ENCODE peak calls at places on chromosome 10, in four cellular contexts. One of them, this sample, is unnamed.

GRCh38 chr10:24128066-24128751 is 80.7 kb upstream of the KIAA1217 start:
- DNase-seq in endothelial cell of umbilical vein: no peak
- DNase-seq in GM23248: no peak
- DNase-seq in heart left ventricle: no peak
- DNase-seq in this sample: peak

GRCh38 chr10:4260483-4260882 is 475.5 kb upstream of the KLF6 start:
- DNase-seq in endothelial cell of umbilical vein: peak
- DNase-seq in GM23248: peak
- DNase-seq in heart left ventricle: no peak
- DNase-seq in this sample: no peak

GRCh38 chr10:97676770-97677581 is 10.1 kb downstream of the AVPI1 start:
- DNase-seq in endothelial cell of umbilical vein: peak
- DNase-seq in GM23248: peak
- DNase-seq in heart left ventricle: peak
- DNase-seq in this sample: peak

GRCh38 chr10:93346060-93346459 is 136.1 kb downstream of the MYOF start:
- DNase-seq in endothelial cell of umbilical vein: no peak
- DNase-seq in GM23248: peak
- DNase-seq in heart left ventricle: no peak
- DNase-seq in this sample: no peak

GRCh38 chr10:48522011-48522765 is 82.7 kb downstream of the ARHGAP22 start:
- DNase-seq in endothelial cell of umbilical vein: no peak
- DNase-seq in GM23248: peak
- DNase-seq in heart left ventricle: no peak
- DNase-seq in this sample: peak

GRCh38 chr10:18142151-18142550 is 1.9 kb downstream of the CACNB2 start:
- DNase-seq in endothelial cell of umbilical vein: no peak
- DNase-seq in GM23248: no peak
- DNase-seq in heart left ventricle: no peak
- DNase-seq in this sample: no peak

GRCh38 chr10:104183682-104184081 is 48.5 kb downstream of the CFAP43 start:
- DNase-seq in endothelial cell of umbilical vein: no peak
- DNase-seq in GM23248: no peak
- DNase-seq in heart left ventricle: no peak
- DNase-seq in this sample: no peak

GRCh38 chr10:78464856-78465221 is 431.2 kb downstream of the RPS24 start:
- DNase-seq in endothelial cell of umbilical vein: no peak
- DNase-seq in GM23248: no peak
- DNase-seq in heart left ventricle: no peak
- DNase-seq in this sample: no peak

GRCh38 chr10:100346351-100346764 is 675 bp upstream of the SCD start:
- DNase-seq in endothelial cell of umbilical vein: peak
- DNase-seq in GM23248: peak
- DNase-seq in heart left ventricle: peak
- DNase-seq in this sample: peak

GRCh38 chr10:50648089-50648934 is 24.6 kb upstream of the SGMS1 start:
- DNase-seq in endothelial cell of umbilical vein: no peak
- DNase-seq in GM23248: no peak
- DNase-seq in heart left ventricle: no peak
- DNase-seq in this sample: no peak

GRCh38 chr10:129844191-129844590 is 119.9 kb downstream of the EBF3 start:
- DNase-seq in endothelial cell of umbilical vein: no peak
- DNase-seq in GM23248: no peak
- DNase-seq in heart left ventricle: no peak
- DNase-seq in this sample: no peak

GRCh38 chr10:4450981-4451501 is 375.0 kb upstream of the AKR1E2 start:
- DNase-seq in endothelial cell of umbilical vein: peak
- DNase-seq in GM23248: peak
- DNase-seq in heart left ventricle: no peak
- DNase-seq in this sample: no peak

GRCh38 chr10:122276611-122277205 is 5.6 kb downstream of the BTBD16 start:
- DNase-seq in endothelial cell of umbilical vein: no peak
- DNase-seq in GM23248: peak
- DNase-seq in heart left ventricle: no peak
- DNase-seq in this sample: no peak

GRCh38 chr10:102409604-102410426 is 8.8 kb downstream of the PSD start:
- DNase-seq in endothelial cell of umbilical vein: no peak
- DNase-seq in GM23248: peak
- DNase-seq in heart left ventricle: no peak
- DNase-seq in this sample: no peak

GRCh38 chr10:132371641-132372081 is 25.3 kb upstream of the PWWP2B start:
- DNase-seq in endothelial cell of umbilical vein: no peak
- DNase-seq in GM23248: peak
- DNase-seq in heart left ventricle: peak
- DNase-seq in this sample: no peak

GRCh38 chr10:112804036-112804435 is 146.0 kb upstream of the TCF7L2 start:
- DNase-seq in endothelial cell of umbilical vein: no peak
- DNase-seq in GM23248: no peak
- DNase-seq in heart left ventricle: no peak
- DNase-seq in this sample: no peak

GRCh38 chr10:70588255-70588654 is 14.3 kb downstream of the PRF1 start:
- DNase-seq in endothelial cell of umbilical vein: no peak
- DNase-seq in GM23248: no peak
- DNase-seq in heart left ventricle: no peak
- DNase-seq in this sample: no peak

GRCh38 chr10:88114368-88114767 is 250.9 kb downstream of the PTEN start:
- DNase-seq in endothelial cell of umbilical vein: peak
- DNase-seq in GM23248: peak
- DNase-seq in heart left ventricle: peak
- DNase-seq in this sample: peak

GRCh38 chr10:119306514-119306951 is 99.2 kb downstream of the GRK5 start:
- DNase-seq in endothelial cell of umbilical vein: peak
- DNase-seq in GM23248: peak
- DNase-seq in heart left ventricle: no peak
- DNase-seq in this sample: no peak

GRCh38 chr10:64093304-64093703 is 572.1 kb downstream of the REEP3 start:
- DNase-seq in endothelial cell of umbilical vein: no peak
- DNase-seq in GM23248: no peak
- DNase-seq in heart left ventricle: no peak
- DNase-seq in this sample: no peak

GRCh38 chr10:77360835-77361234 is 276.8 kb downstream of the KCNMA1 start:
- DNase-seq in endothelial cell of umbilical vein: no peak
- DNase-seq in GM23248: no peak
- DNase-seq in heart left ventricle: no peak
- DNase-seq in this sample: no peak

GRCh38 chr10:13839430-13839986 is 252.7 kb downstream of the PRPF18 start:
- DNase-seq in endothelial cell of umbilical vein: peak
- DNase-seq in GM23248: peak
- DNase-seq in heart left ventricle: peak
- DNase-seq in this sample: peak

GRCh38 chr10:116183733-116184447 is 89.1 kb downstream of the GFRA1 start:
- DNase-seq in endothelial cell of umbilical vein: no peak
- DNase-seq in GM23248: peak
- DNase-seq in heart left ventricle: no peak
- DNase-seq in this sample: no peak

GRCh38 chr10:96850825-96851224 is 18.7 kb downstream of the LCOR start:
- DNase-seq in endothelial cell of umbilical vein: no peak
- DNase-seq in GM23248: peak
- DNase-seq in heart left ventricle: no peak
- DNase-seq in this sample: no peak

GRCh38 chr10:76001019-76001418 is 569.6 kb downstream of the LRMDA start:
- DNase-seq in endothelial cell of umbilical vein: no peak
- DNase-seq in GM23248: peak
- DNase-seq in heart left ventricle: no peak
- DNase-seq in this sample: no peak

GRCh38 chr10:44293842-44294241 is 91.1 kb downstream of the CXCL12 start:
- DNase-seq in endothelial cell of umbilical vein: no peak
- DNase-seq in GM23248: no peak
- DNase-seq in heart left ventricle: peak
- DNase-seq in this sample: peak

GRCh38 chr10:45408421-45409319 is 34.7 kb downstream of the ALOX5 start:
- DNase-seq in endothelial cell of umbilical vein: no peak
- DNase-seq in GM23248: no peak
- DNase-seq in heart left ventricle: no peak
- DNase-seq in this sample: no peak

GRCh38 chr10:113385021-113385975 is 167.6 kb upstream of the HABP2 start:
- DNase-seq in endothelial cell of umbilical vein: peak
- DNase-seq in GM23248: peak
- DNase-seq in heart left ventricle: peak
- DNase-seq in this sample: peak

GRCh38 chr10:76114556-76114955 is 683.1 kb downstream of the LRMDA start:
- DNase-seq in endothelial cell of umbilical vein: no peak
- DNase-seq in GM23248: no peak
- DNase-seq in heart left ventricle: no peak
- DNase-seq in this sample: no peak

GRCh38 chr10:60414111-60414510 is 24.4 kb upstream of the ANK3 start:
- DNase-seq in endothelial cell of umbilical vein: peak
- DNase-seq in GM23248: no peak
- DNase-seq in heart left ventricle: no peak
- DNase-seq in this sample: no peak

GRCh38 chr10:89648074-89648473 is 3.0 kb upstream of the PANK1 start:
- DNase-seq in endothelial cell of umbilical vein: no peak
- DNase-seq in GM23248: no peak
- DNase-seq in heart left ventricle: peak
- DNase-seq in this sample: no peak

GRCh38 chr10:101001225-101002035 is 1.8 kb downstream of the LZTS2 start:
- DNase-seq in endothelial cell of umbilical vein: peak
- DNase-seq in GM23248: peak
- DNase-seq in heart left ventricle: peak
- DNase-seq in this sample: peak

DNA sequence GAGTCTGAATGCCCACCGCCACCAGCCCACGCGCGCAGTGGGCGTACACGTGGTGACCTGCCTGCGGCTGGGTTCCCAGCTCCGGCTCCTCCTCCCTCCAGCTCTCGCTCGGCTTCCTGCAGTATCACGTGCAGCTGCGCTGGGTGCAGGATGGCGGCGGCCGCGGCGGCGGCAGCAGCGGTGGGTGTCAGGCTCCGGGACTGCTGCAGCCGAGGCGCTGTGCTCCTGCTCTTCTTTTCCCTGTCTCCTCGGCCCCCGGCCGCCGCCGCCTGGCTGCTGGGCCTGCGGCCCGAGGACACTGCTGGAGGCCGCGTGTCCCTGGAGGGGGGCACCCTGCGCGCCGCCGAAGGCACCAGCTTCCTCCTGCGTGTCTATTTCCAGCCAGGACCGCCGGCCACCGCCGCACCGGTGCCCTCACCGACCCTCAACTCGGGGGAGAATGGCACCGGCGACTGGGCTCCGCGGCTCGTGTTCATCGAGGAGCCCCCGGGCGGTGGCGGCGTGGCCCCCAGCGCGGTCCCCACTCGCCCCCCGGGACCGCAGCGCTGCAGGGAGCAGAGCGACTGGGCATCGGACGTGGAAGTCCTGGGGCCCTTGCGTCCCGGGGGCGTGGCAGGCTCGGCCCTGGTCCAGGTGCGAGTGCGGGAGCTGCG is at the start of gene CNNM1:
- DNase-seq in endothelial cell of umbilical vein: no peak
- DNase-seq in GM23248: peak
- DNase-seq in heart left ventricle: no peak
- DNase-seq in this sample: peak
- H3K4me3 ChIP-seq in endothelial cell of umbilical vein: no peak
- H3K4me3 ChIP-seq in GM23248: peak
- H3K4me3 ChIP-seq in heart left ventricle: peak
- H3K4me3 ChIP-seq in this sample: peak

GRCh38 chr10:26323219-26323618 is 106.6 kb downstream of the GAD2 start:
- DNase-seq in endothelial cell of umbilical vein: no peak
- DNase-seq in GM23248: no peak
- DNase-seq in heart left ventricle: no peak
- DNase-seq in this sample: no peak
- H3K27ac ChIP-seq in endothelial cell of umbilical vein: no peak
- H3K27ac ChIP-seq in GM23248: no peak
- H3K27ac ChIP-seq in heart left ventricle: no peak
- H3K27ac ChIP-seq in this sample: no peak

GRCh38 chr10:125160856-125161569 is 650 bp upstream of the CTBP2 start:
- DNase-seq in endothelial cell of umbilical vein: peak
- DNase-seq in GM23248: peak
- DNase-seq in heart left ventricle: peak
- DNase-seq in this sample: peak

GRCh38 chr10:125162181-125162906 is 2.0 kb upstream of the CTBP2 start:
- DNase-seq in endothelial cell of umbilical vein: no peak
- DNase-seq in GM23248: no peak
- DNase-seq in heart left ventricle: no peak
- DNase-seq in this sample: no peak

GRCh38 chr10:125159486-125159931 is 854 bp downstream of the CTBP2 start:
- DNase-seq in endothelial cell of umbilical vein: no peak
- DNase-seq in GM23248: peak
- DNase-seq in heart left ventricle: no peak
- DNase-seq in this sample: no peak

GRCh38 chr10:125159932-125160855 is at the start of gene CTBP2:
- DNase-seq in endothelial cell of umbilical vein: peak
- DNase-seq in GM23248: peak
- DNase-seq in heart left ventricle: peak
- DNase-seq in this sample: peak

DNA sequence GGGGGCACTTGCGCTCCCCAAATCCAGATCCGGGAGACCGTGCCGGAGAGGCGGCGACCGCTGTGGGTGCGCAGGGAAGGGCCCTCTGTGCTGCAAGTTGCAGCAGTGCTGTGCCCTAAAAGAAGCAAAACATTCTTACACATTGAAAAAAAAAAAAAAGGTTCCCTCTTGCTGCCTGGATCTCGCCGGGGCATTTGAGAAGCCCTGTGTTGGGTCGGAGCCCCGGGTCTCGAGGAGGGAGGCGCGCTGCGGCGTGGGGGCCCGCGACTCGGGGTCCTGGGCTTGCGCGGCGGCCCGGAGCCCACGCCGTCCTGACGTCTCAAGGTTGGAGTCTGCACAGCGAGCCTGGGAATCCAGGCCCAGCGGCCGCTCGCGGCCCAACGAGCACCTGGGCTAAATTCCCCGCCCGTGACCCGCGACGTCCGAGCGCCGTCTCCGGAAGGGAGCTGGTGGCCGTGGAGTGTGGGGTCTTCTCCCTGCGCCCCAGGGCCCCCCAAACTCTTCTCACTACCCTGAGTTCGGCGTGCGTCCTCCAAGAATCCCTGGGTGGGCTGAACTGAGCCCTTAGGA is 1.3 kb upstream of the CTBP2 start:
- DNase-seq in endothelial cell of umbilical vein: no peak
- DNase-seq in GM23248: no peak
- DNase-seq in heart left ventricle: no peak
- DNase-seq in this sample: peak
- H3K4me3 ChIP-seq in endothelial cell of umbilical vein: peak
- H3K4me3 ChIP-seq in GM23248: peak
- H3K4me3 ChIP-seq in heart left ventricle: peak
- H3K4me3 ChIP-seq in this sample: peak

GRCh38 chr10:1939016-1939415 is 201.7 kb upstream of the ADARB2 start:
- DNase-seq in endothelial cell of umbilical vein: no peak
- DNase-seq in GM23248: no peak
- DNase-seq in heart left ventricle: no peak
- DNase-seq in this sample: no peak
- H3K27ac ChIP-seq in endothelial cell of umbilical vein: no peak
- H3K27ac ChIP-seq in GM23248: no peak
- H3K27ac ChIP-seq in heart left ventricle: no peak
- H3K27ac ChIP-seq in this sample: no peak

This sample was measured in thyroid gland.